ENCODE peak calls at places on chromosomes 6 and 20, in five cellular contexts. One of them, this sample, is unnamed.

GRCh38 chr6:7727150-7727950 is 1.5 kb downstream of the BMP6 start:
- DNase-seq in HepG2: no peak
- DNase-seq in HCT116: no peak
- DNase-seq in Panc1: no peak
- DNase-seq in SK-N-SH: peak; percentile 60
- DNase-seq in this sample: no peak

GRCh38 chr6:46184114-46184513 is 13.3 kb upstream of the ENPP5 start:
- DNase-seq in Panc1: no peak
- DNase-seq in HCT116: no peak
- DNase-seq in SK-N-SH: no peak
- DNase-seq in HepG2: no peak
- DNase-seq in this sample: no peak

GRCh38 chr20:35607003-35607735 is 8.5 kb upstream of the SPAG4 start:
- DNase-seq in Panc1: no peak
- DNase-seq in HepG2: no peak
- DNase-seq in SK-N-SH: no peak
- DNase-seq in HCT116: no peak
- DNase-seq in this sample: no peak

GRCh38 chr6:106883808-106884262 is 90.7 kb downstream of the CD24 start:
- DNase-seq in Panc1: no peak
- DNase-seq in HepG2: peak; percentile 36
- DNase-seq in SK-N-SH: peak; percentile 49
- DNase-seq in HCT116: no peak
- DNase-seq in this sample: peak; percentile 72

GRCh38 chr6:5514353-5514752 is 253.0 kb downstream of the FARS2 start:
- DNase-seq in HepG2: no peak
- DNase-seq in HCT116: no peak
- DNase-seq in Panc1: no peak
- DNase-seq in SK-N-SH: no peak
- DNase-seq in this sample: no peak

GRCh38 chr6:142819603-142820335 is 125.2 kb downstream of the HIVEP2 start:
- DNase-seq in Panc1: no peak
- DNase-seq in SK-N-SH: no peak
- DNase-seq in HepG2: no peak
- DNase-seq in HCT116: no peak
- DNase-seq in this sample: no peak

GRCh38 chr6:163568275-163568674 is 153.8 kb downstream of the QKI start:
- DNase-seq in SK-N-SH: no peak
- DNase-seq in HCT116: no peak
- DNase-seq in HepG2: no peak
- DNase-seq in Panc1: no peak
- DNase-seq in this sample: no peak

GRCh38 chr20:13312300-13312699 is 91.2 kb downstream of the ISM1 start:
- DNase-seq in SK-N-SH: no peak
- DNase-seq in HCT116: no peak
- DNase-seq in Panc1: no peak
- DNase-seq in HepG2: no peak
- DNase-seq in this sample: no peak

GRCh38 chr6:77857421-77857820 is 204.6 kb downstream of the MEI4 start:
- DNase-seq in SK-N-SH: no peak
- DNase-seq in HepG2: no peak
- DNase-seq in Panc1: no peak
- DNase-seq in HCT116: no peak
- DNase-seq in this sample: no peak

GRCh38 chr6:52016918-52017748 is 70.3 kb downstream of the PKHD1 start:
- DNase-seq in Panc1: no peak
- DNase-seq in HCT116: no peak
- DNase-seq in SK-N-SH: peak; percentile 45
- DNase-seq in HepG2: no peak
- DNase-seq in this sample: no peak

GRCh38 chr6:132466952-132467351 is 46.0 kb downstream of the STX7 start:
- DNase-seq in Panc1: no peak
- DNase-seq in HepG2: no peak
- DNase-seq in HCT116: no peak
- DNase-seq in SK-N-SH: no peak
- DNase-seq in this sample: no peak

GRCh38 chr20:47309806-47310426 is 46.6 kb downstream of the ZMYND8 start:
- DNase-seq in HepG2: no peak
- DNase-seq in Panc1: no peak
- DNase-seq in SK-N-SH: no peak
- DNase-seq in HCT116: no peak
- DNase-seq in this sample: no peak

GRCh38 chr20:13493143-13493542 is 145.6 kb downstream of the TASP1 start:
- DNase-seq in HCT116: no peak
- DNase-seq in HepG2: no peak
- DNase-seq in SK-N-SH: no peak
- DNase-seq in Panc1: no peak
- DNase-seq in this sample: no peak

GRCh38 chr6:74480561-74480960 is 725.3 kb downstream of the COL12A1 start:
- DNase-seq in HCT116: no peak
- DNase-seq in SK-N-SH: no peak
- DNase-seq in Panc1: no peak
- DNase-seq in HepG2: no peak
- DNase-seq in this sample: no peak

GRCh38 chr6:169898788-169899480 is 147.5 kb downstream of the ERMARD start:
- DNase-seq in HCT116: no peak
- DNase-seq in HepG2: no peak
- DNase-seq in SK-N-SH: no peak
- DNase-seq in Panc1: no peak
- DNase-seq in this sample: peak; percentile 80

GRCh38 chr20:24797864-24798655 is 151.0 kb upstream of the CST7 start:
- DNase-seq in HCT116: no peak
- DNase-seq in Panc1: no peak
- DNase-seq in HepG2: no peak
- DNase-seq in SK-N-SH: no peak
- DNase-seq in this sample: no peak

GRCh38 chr6:169976301-169977081 is 225.1 kb downstream of the ERMARD start:
- DNase-seq in HepG2: no peak
- DNase-seq in SK-N-SH: no peak
- DNase-seq in Panc1: no peak
- DNase-seq in HCT116: no peak
- DNase-seq in this sample: no peak

GRCh38 chr6:45431314-45432058 is 53.8 kb upstream of the SUPT3H start:
- DNase-seq in SK-N-SH: no peak
- DNase-seq in HepG2: no peak
- DNase-seq in Panc1: no peak
- DNase-seq in HCT116: no peak
- DNase-seq in this sample: no peak

GRCh38 chr20:39048000-39048696 is 86.0 kb downstream of the DHX35 start:
- DNase-seq in HepG2: peak; percentile 80
- DNase-seq in SK-N-SH: peak; percentile 89
- DNase-seq in Panc1: peak; percentile 64
- DNase-seq in HCT116: peak; percentile 43
- DNase-seq in this sample: peak; percentile 85

GRCh38 chr6:84522135-84522535 is 242.3 kb downstream of the TBX18 start:
- DNase-seq in HCT116: peak; percentile 29
- DNase-seq in Panc1: no peak
- DNase-seq in SK-N-SH: no peak
- DNase-seq in HepG2: no peak
- DNase-seq in this sample: no peak

GRCh38 chr6:154548130-154548830 is 37.8 kb upstream of the CNKSR3 start:
- DNase-seq in Panc1: no peak
- DNase-seq in HepG2: no peak
- DNase-seq in SK-N-SH: peak; percentile 45
- DNase-seq in HCT116: no peak
- DNase-seq in this sample: no peak

GRCh38 chr20:53130819-53131218 is 158.7 kb downstream of the TSHZ2 start:
- DNase-seq in SK-N-SH: no peak
- DNase-seq in HCT116: no peak
- DNase-seq in Panc1: no peak
- DNase-seq in HepG2: no peak
- DNase-seq in this sample: no peak

GRCh38 chr20:58619847-58620431 is 31.1 kb upstream of the STX16 start:
- DNase-seq in Panc1: no peak
- DNase-seq in HepG2: no peak
- DNase-seq in HCT116: peak; percentile 38
- DNase-seq in SK-N-SH: no peak
- DNase-seq in this sample: peak; percentile 38

GRCh38 chr6:119821380-119821779 is 471.8 kb upstream of the MAN1A1 start:
- DNase-seq in HCT116: no peak
- DNase-seq in Panc1: no peak
- DNase-seq in HepG2: no peak
- DNase-seq in SK-N-SH: no peak
- DNase-seq in this sample: no peak

GRCh38 chr6:14360565-14360964 is 243.0 kb downstream of the CD83 start:
- DNase-seq in Panc1: no peak
- DNase-seq in HepG2: no peak
- DNase-seq in SK-N-SH: no peak
- DNase-seq in HCT116: no peak
- DNase-seq in this sample: no peak

GRCh38 chr20:39029324-39029820 is 67.2 kb downstream of the DHX35 start:
- DNase-seq in SK-N-SH: no peak
- DNase-seq in HCT116: no peak
- DNase-seq in HepG2: no peak
- DNase-seq in Panc1: no peak
- DNase-seq in this sample: no peak

GRCh38 chr20:63060057-63060991 is 53.6 kb upstream of the BHLHE23 start:
- DNase-seq in SK-N-SH: peak; percentile 86
- DNase-seq in HCT116: no peak
- DNase-seq in HepG2: no peak
- DNase-seq in Panc1: no peak
- DNase-seq in this sample: no peak

GRCh38 chr6:23591761-23592160 is 534.3 kb upstream of the NRSN1 start:
- DNase-seq in Panc1: no peak
- DNase-seq in HepG2: no peak
- DNase-seq in SK-N-SH: no peak
- DNase-seq in HCT116: no peak
- DNase-seq in this sample: no peak

GRCh38 chr6:19772891-19773290 is 64.3 kb upstream of the ID4 start:
- DNase-seq in SK-N-SH: no peak
- DNase-seq in HCT116: no peak
- DNase-seq in Panc1: no peak
- DNase-seq in HepG2: no peak
- DNase-seq in this sample: no peak

GRCh38 chr20:22385602-22386299 is 198.6 kb downstream of the FOXA2 start:
- DNase-seq in HCT116: no peak
- DNase-seq in HepG2: peak; percentile 75
- DNase-seq in Panc1: no peak
- DNase-seq in SK-N-SH: no peak
- DNase-seq in this sample: peak; percentile 10

GRCh38 chr20:19376451-19376971 is 164.1 kb downstream of the SLC24A3 start:
- DNase-seq in Panc1: no peak
- DNase-seq in SK-N-SH: no peak
- DNase-seq in HCT116: no peak
- DNase-seq in HepG2: no peak
- DNase-seq in this sample: no peak

GRCh38 chr20:38173237-38174156 is 8.4 kb upstream of the TGM2 start:
- DNase-seq in HepG2: peak; percentile 85
- DNase-seq in SK-N-SH: no peak
- DNase-seq in Panc1: no peak
- DNase-seq in HCT116: no peak
- DNase-seq in this sample: peak; percentile 57

DNA sequence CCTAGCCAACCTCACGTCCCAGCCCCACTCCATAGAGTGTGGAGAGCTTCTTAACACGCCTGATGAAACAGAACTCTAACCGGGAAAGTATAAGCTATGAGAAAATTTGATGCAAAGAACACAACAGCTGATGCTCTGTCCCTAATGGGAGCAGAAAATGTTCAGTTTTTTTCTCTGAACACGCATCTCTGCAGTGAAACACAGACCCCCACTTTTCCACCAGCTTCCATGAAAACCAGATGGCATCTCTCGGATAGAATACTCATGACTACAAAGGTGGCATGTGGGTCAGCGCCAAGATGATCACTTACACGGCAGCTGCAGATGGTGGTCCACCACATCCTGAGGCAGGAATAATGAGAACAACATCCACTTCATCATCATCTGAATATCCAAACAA is 85.1 kb upstream of the CNR1 start:
- DNase-seq in HepG2: no peak
- DNase-seq in SK-N-SH: no peak
- DNase-seq in Panc1: no peak
- DNase-seq in HCT116: no peak
- DNase-seq in this sample: no peak
- TF ChIP-seq SIN3A in HepG2: no peak
- TF ChIP-seq SIN3A in SK-N-SH: no peak
- TF ChIP-seq SIN3A in Panc1: no peak
- TF ChIP-seq SIN3A in HCT116: no peak
- TF ChIP-seq SIN3A in this sample: no peak

DNA sequence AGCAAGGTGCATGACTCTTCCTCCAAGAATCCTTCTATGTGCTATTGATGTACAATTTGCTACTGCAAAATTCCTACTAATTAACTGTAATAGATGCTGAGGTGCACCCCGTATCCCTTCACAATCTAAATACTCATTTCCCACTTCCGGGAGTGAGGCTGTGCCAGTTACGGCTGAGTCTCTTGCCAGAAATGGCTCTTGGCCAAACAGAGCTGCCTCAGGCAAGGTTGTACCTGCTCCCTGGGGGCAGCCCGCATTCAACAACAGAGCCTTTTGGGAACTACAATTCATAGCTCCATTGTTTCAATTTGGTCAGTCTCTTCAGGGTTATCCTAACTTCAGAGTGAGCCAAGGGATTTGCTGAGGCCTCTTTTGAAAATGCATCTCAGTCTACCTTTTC is 789.8 kb upstream of the MAP3K7 start:
- DNase-seq in Panc1: no peak
- DNase-seq in HCT116: no peak
- DNase-seq in SK-N-SH: no peak
- DNase-seq in HepG2: no peak
- DNase-seq in this sample: no peak
- TF ChIP-seq SIN3A in Panc1: no peak
- TF ChIP-seq SIN3A in HCT116: no peak
- TF ChIP-seq SIN3A in SK-N-SH: no peak
- TF ChIP-seq SIN3A in HepG2: no peak
- TF ChIP-seq SIN3A in this sample: no peak

GRCh38 chr6:141209890-141210289 is 922.8 kb upstream of the GJE1 start:
- DNase-seq in Panc1: no peak
- DNase-seq in HCT116: no peak
- DNase-seq in SK-N-SH: no peak
- DNase-seq in HepG2: no peak
- DNase-seq in this sample: no peak

GRCh38 chr6:141208101-141208500 is 924.6 kb upstream of the GJE1 start:
- DNase-seq in HepG2: no peak
- DNase-seq in SK-N-SH: no peak
- DNase-seq in HCT116: no peak
- DNase-seq in Panc1: no peak
- DNase-seq in this sample: no peak

GRCh38 chr6:141212296-141212695 is 920.4 kb upstream of the GJE1 start:
- DNase-seq in Panc1: no peak
- DNase-seq in SK-N-SH: no peak
- DNase-seq in HepG2: no peak
- DNase-seq in HCT116: peak; percentile 7
- DNase-seq in this sample: no peak
- TF ChIP-seq SIN3A in Panc1: no peak
- TF ChIP-seq SIN3A in SK-N-SH: no peak
- TF ChIP-seq SIN3A in HepG2: no peak
- TF ChIP-seq SIN3A in HCT116: no peak
- TF ChIP-seq SIN3A in this sample: no peak

DNA sequence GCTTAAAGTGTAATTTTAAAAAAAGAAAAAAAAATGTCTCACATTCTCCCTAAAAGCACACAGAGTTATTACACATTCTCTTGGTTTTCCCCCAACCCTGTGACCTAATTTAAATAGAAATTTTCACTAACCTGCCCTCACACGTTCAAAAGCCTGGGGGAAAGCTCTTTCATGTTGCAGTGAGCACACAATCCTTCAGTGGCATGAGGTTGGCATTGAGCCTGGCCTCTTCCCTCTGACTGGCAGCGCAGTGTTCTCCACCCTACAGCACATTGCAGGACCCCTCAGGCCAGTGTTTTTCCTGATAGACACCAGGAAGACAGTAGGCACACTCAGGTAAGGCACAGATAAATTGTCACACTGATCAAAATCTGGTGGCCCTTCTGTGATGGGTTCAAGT is 34.1 kb downstream of the TNFRSF21 start:
- DNase-seq in Panc1: no peak
- DNase-seq in HepG2: no peak
- DNase-seq in SK-N-SH: no peak
- DNase-seq in HCT116: no peak
- DNase-seq in this sample: no peak
- TF ChIP-seq SIN3A in Panc1: no peak
- TF ChIP-seq SIN3A in HepG2: no peak
- TF ChIP-seq SIN3A in SK-N-SH: no peak
- TF ChIP-seq SIN3A in HCT116: no peak
- TF ChIP-seq SIN3A in this sample: no peak

This sample was measured in K562.